ENCODE peak calls at places on chromosomes 16 and 17, in seven cellular contexts. N is aorta; K is CD4-positive, CD25-positive, alpha-beta regulatory T cell; Y is effector memory CD4-positive, alpha-beta T cell; F is transverse colon; Q is fibroblast of lung; B is HCT116. V is an unnamed sample.

GRCh38 chr16:84482001-84482891 is 22.2 kb downstream of the MEAK7 start:
- DNase-seq in B (no peak), K (no peak), Y (no peak), F (no peak), Q (no peak), N (no peak), V (no peak)

GRCh38 chr17:79607941-79608728 is 2.7 kb downstream of the RBFOX3 start:
- DNase-seq in F (peak; percentile 20), B (peak; percentile 12), Q (no peak), K (no peak), Y (no peak), N (no peak), V (peak; percentile 61)

GRCh38 chr17:8234361-8235270 is 13.2 kb downstream of the CTC1 start:
- DNase-seq in K (no peak), Q (no peak), N (no peak), F (no peak), Y (no peak), B (no peak), V (no peak)

GRCh38 chr16:86534779-86535605 is 20.0 kb downstream of the MTHFSD start:
- DNase-seq in Y (no peak), N (no peak), F (no peak), B (no peak), K (no peak), Q (peak; percentile 21), V (peak; percentile 100)

GRCh38 chr17:42197564-42198156 is 3.4 kb upstream of the GHDC start:
- DNase-seq in Y (no peak), F (no peak), K (no peak), B (no peak), Q (no peak), N (no peak), V (no peak)

GRCh38 chr17:61401280-61402072 is 1.8 kb downstream of the TBX2 start:
- DNase-seq in Y (no peak), N (no peak), Q (peak; percentile 66), F (no peak), B (no peak), K (no peak), V (peak; percentile 30)

GRCh38 chr17:33873218-33873617 is 381.9 kb upstream of the CCL2 start:
- DNase-seq in K (no peak), B (no peak), Y (no peak), N (no peak), Q (no peak), F (no peak), V (no peak)

GRCh38 chr16:12896562-12896961 is 4.8 kb upstream of the SHISA9 start:
- DNase-seq in N (no peak), Q (no peak), Y (no peak), F (no peak), B (peak; percentile 32), K (no peak), V (no peak)

GRCh38 chr16:3170440-3171180 is 17.4 kb upstream of the OR1F1 start:
- DNase-seq in B (no peak), F (no peak), N (no peak), Q (no peak), Y (no peak), K (no peak), V (no peak)

GRCh38 chr17:60864674-60865080 is 187.0 kb downstream of the BCAS3 start:
- DNase-seq in N (no peak), K (no peak), Q (no peak), B (no peak), Y (no peak), F (no peak), V (no peak)

GRCh38 chr17:31391496-31391949 is at the start of gene RAB11FIP4:
- DNase-seq in Q (peak; percentile 23), B (no peak), K (no peak), N (no peak), Y (no peak), F (no peak), V (no peak)

GRCh38 chr16:54546481-54546880 is 259.9 kb upstream of the IRX3 start:
- DNase-seq in B (no peak), F (no peak), K (no peak), N (no peak), Y (no peak), Q (no peak), V (peak; percentile 97)

GRCh38 chr16:2475413-2476344 is 752 bp downstream of the TBC1D24 start:
- DNase-seq in K (no peak), B (no peak), F (peak; percentile 44), Q (no peak), N (no peak), Y (no peak), V (no peak)

GRCh38 chr16:70437582-70438324 is 1.1 kb downstream of the ST3GAL2 start:
- DNase-seq in B (no peak), Q (peak; percentile 52), Y (no peak), N (no peak), F (no peak), K (no peak), V (peak; percentile 36)

GRCh38 chr16:56758930-56759329 is 29.0 kb downstream of the NUP93 start:
- DNase-seq in N (no peak), K (no peak), Y (no peak), B (no peak), Q (no peak), F (no peak), V (no peak)

GRCh38 chr16:84700518-84701277 is 898 bp downstream of the USP10 start:
- DNase-seq in Q (peak; percentile 37), Y (peak; percentile 10), K (peak; percentile 27), B (no peak), F (peak; percentile 44), N (no peak), V (no peak)

GRCh38 chr17:14150604-14151003 is 81.3 kb downstream of the COX10 start:
- DNase-seq in F (no peak), K (no peak), B (no peak), N (no peak), Q (no peak), Y (no peak), V (no peak)

GRCh38 chr17:49223517-49224197 is 6.9 kb downstream of the PHOSPHO1 start:
- DNase-seq in F (peak; percentile 73), K (peak; percentile 44), Q (no peak), Y (peak; percentile 39), N (peak; percentile 72), B (peak; percentile 21), V (peak; percentile 22)

GRCh38 chr17:68732301-68732749 is 131.2 kb upstream of the FAM20A start:
- DNase-seq in Q (no peak), B (no peak), N (no peak), F (no peak), K (no peak), Y (no peak), V (peak; percentile 30)

GRCh38 chr16:27977966-27978365 is 85.5 kb downstream of the GSG1L start:
- DNase-seq in B (no peak), Q (no peak), Y (no peak), K (no peak), F (no peak), N (peak; percentile 61), V (peak; percentile 98)

GRCh38 chr17:68790931-68791330 is 164.3 kb downstream of the ABCA8 start:
- DNase-seq in N (no peak), K (no peak), Q (no peak), F (no peak), B (no peak), Y (no peak), V (peak; percentile 82)

DNA sequence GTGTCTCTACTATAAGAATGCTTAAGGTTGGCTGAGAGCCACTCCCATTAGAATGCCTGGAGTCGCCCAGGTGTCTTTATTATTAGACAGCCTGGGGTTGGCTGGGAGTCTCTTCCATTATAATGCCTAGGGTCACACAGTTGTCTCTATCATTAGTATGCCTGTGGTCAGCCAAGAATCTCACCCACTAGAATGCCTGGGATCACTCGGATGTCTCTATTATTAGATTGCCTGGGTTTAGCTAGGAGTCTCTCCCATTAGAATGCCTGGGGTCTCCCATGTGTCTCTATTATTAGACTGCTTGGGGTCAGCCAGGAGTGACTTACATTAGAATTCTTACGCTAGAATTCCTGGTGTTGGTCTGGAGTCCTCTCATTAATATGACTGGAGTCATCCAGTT is 2255.3 kb downstream of the TP53TG3F start:
- DNase-seq in Q (no peak), F (no peak), K (no peak), B (no peak), Y (no peak), N (no peak), V (no peak)
- H3K9me3 ChIP-seq in Q (no peaks in the 10 kb centered on the region), F (peaks cover 31% of the 10 kb centered on the region), K (peaks cover 39% of the 10 kb centered on the region), B (peaks cover 4% of the 10 kb centered on the region), Y (peaks cover 28% of the 10 kb centered on the region), N (peaks cover 2% of the 10 kb centered on the region), V (no peaks in the 10 kb centered on the region)

GRCh38 chr16:35131429-35131828 is 1672.0 kb downstream of the TP53TG3F start:
- DNase-seq in Q (no peak), N (no peak), K (no peak), Y (no peak), F (no peak), B (no peak), V (no peak)

GRCh38 chr16:35140293-35140986 is 1681.0 kb downstream of the TP53TG3F start:
- DNase-seq in B (no peak), N (no peak), K (no peak), Y (no peak), Q (no peak), F (no peak), V (no peak)

DNA sequence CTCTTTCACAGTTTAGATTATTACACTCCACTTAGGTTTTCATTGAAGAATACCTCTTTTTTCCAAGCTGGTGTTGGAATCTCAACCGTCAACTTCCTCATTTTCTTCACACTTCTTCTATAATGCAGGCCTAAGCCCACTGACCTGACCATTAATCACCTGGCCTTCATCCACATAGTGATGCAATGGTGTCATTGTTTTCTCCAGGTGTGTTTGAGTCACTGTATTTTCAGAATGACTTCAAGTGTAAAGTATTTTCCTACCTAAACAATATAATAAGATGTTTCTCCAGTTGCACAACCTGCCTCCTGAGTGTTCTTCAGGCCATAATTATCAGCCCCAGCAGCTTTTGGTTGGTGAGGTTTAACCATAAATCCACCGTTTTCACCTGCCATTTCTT is 1675.1 kb downstream of the TP53TG3F start:
- DNase-seq in B (no peak), Q (no peak), Y (no peak), K (no peak), F (no peak), N (no peak), V (no peak)
- H3K9me3 ChIP-seq in B (peaks cover 19% of the 10 kb centered on the region), Q (no peaks in the 10 kb centered on the region), Y (peaks cover 6% of the 10 kb centered on the region), K (peaks cover 8% of the 10 kb centered on the region), F (peaks cover 5% of the 10 kb centered on the region), N (no peaks in the 10 kb centered on the region), V (no peaks in the 10 kb centered on the region)

DNA sequence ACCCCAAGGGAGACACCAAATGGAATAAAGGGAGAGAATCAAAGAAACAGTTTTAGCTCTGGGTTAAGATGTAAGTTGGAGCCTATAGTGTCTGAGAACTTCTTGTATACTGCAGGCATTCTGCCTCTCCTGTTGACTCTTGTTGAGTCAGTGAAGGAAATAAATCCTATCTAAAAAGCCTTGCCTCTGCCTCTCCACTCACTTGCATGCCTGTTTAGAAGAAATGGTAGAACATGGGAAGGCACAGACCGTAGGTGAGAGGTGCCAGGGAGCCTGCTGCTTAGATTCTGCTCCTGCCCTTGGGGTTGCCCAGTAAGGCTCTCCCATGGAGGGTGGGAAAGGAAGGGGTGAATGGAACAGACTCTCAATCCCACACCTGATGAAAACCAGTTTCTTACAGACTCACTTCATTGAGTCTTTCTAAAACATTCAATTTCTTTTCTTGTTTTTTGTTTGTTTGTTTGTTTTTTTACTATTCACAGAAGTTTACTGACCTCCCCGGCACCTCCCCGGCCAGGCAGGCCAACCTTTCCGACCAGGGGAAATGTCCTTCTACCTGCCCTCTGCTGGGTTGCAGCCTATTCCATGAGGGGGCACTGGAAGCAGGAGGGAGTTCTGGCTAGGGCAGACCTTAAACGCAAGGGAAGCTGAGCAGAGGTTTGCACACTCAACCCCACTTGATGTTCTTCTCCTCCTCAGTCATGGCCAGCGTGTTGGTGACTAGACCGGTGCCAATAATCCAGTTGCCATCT is 211.7 kb upstream of the WSB1 start:
- DNase-seq in Y (no peak), Q (no peak), N (no peak), B (no peak), K (no peak), F (no peak), V (no peak)
- H3K9me3 ChIP-seq in Y (no peaks in the 10 kb centered on the region), Q (no peaks in the 10 kb centered on the region), N (no peaks in the 10 kb centered on the region), B (no peaks in the 10 kb centered on the region), K (no peaks in the 10 kb centered on the region), F (no peaks in the 10 kb centered on the region), V (no peaks in the 10 kb centered on the region)

GRCh38 chr17:52271781-52272180 is 113.3 kb upstream of the CA10 start:
- DNase-seq in Y (no peak), B (no peak), F (no peak), N (no peak), K (no peak), Q (no peak), V (no peak)
- H3K9me3 ChIP-seq in Y (no peaks in the 10 kb centered on the region), B (peaks cover 40% of the 10 kb centered on the region), F (no peaks in the 10 kb centered on the region), N (no peaks in the 10 kb centered on the region), K (no peaks in the 10 kb centered on the region), Q (no peaks in the 10 kb centered on the region), V (no peaks in the 10 kb centered on the region)